ENCODE peak calls at places on chromosome 9, in seven cellular contexts. One of them, this sample, is unnamed.

GRCh38 chr9:90141723-90142122 is 500.9 kb downstream of the DIRAS2 start:
- DNase-seq in GM23338: peak
- DNase-seq in brain microvascular endothelial cell: no peak
- DNase-seq in body of pancreas: no peak
- DNase-seq in heart left ventricle: no peak
- DNase-seq in RWPE1: peak
- DNase-seq in uterus: no peak
- DNase-seq in this sample: no peak

GRCh38 chr9:104936291-104936690 is 8.3 kb upstream of the ABCA1 start:
- DNase-seq in GM23338: no peak
- DNase-seq in body of pancreas: no peak
- DNase-seq in brain microvascular endothelial cell: no peak
- DNase-seq in RWPE1: no peak
- DNase-seq in uterus: no peak
- DNase-seq in heart left ventricle: no peak
- DNase-seq in this sample: no peak

GRCh38 chr9:87270241-87271234 is 227.1 kb upstream of the DAPK1 start:
- DNase-seq in uterus: peak
- DNase-seq in brain microvascular endothelial cell: peak
- DNase-seq in GM23338: peak
- DNase-seq in body of pancreas: peak
- DNase-seq in RWPE1: no peak
- DNase-seq in heart left ventricle: no peak
- DNase-seq in this sample: peak

GRCh38 chr9:129863059-129863690 is 27.9 kb downstream of the USP20 start:
- DNase-seq in brain microvascular endothelial cell: peak
- DNase-seq in uterus: no peak
- DNase-seq in body of pancreas: no peak
- DNase-seq in GM23338: no peak
- DNase-seq in RWPE1: peak
- DNase-seq in heart left ventricle: no peak
- DNase-seq in this sample: no peak

GRCh38 chr9:35398651-35399335 is 91.1 kb upstream of the RUSC2 start:
- DNase-seq in heart left ventricle: no peak
- DNase-seq in RWPE1: no peak
- DNase-seq in uterus: no peak
- DNase-seq in brain microvascular endothelial cell: no peak
- DNase-seq in GM23338: no peak
- DNase-seq in body of pancreas: no peak
- DNase-seq in this sample: no peak

GRCh38 chr9:17315341-17315740 is 180.5 kb downstream of the CNTLN start:
- DNase-seq in RWPE1: no peak
- DNase-seq in body of pancreas: no peak
- DNase-seq in uterus: no peak
- DNase-seq in heart left ventricle: no peak
- DNase-seq in brain microvascular endothelial cell: no peak
- DNase-seq in GM23338: no peak
- DNase-seq in this sample: no peak

GRCh38 chr9:133558191-133559126 is 24.0 kb downstream of the ADAMTSL2 start:
- DNase-seq in uterus: peak
- DNase-seq in body of pancreas: no peak
- DNase-seq in heart left ventricle: peak
- DNase-seq in RWPE1: peak
- DNase-seq in GM23338: no peak
- DNase-seq in brain microvascular endothelial cell: peak
- DNase-seq in this sample: no peak

GRCh38 chr9:2260401-2261306 is 245.5 kb downstream of the SMARCA2 start:
- DNase-seq in heart left ventricle: no peak
- DNase-seq in body of pancreas: peak
- DNase-seq in brain microvascular endothelial cell: peak
- DNase-seq in uterus: no peak
- DNase-seq in GM23338: no peak
- DNase-seq in RWPE1: peak
- DNase-seq in this sample: no peak

GRCh38 chr9:114590328-114590727 is 2.8 kb downstream of the ATP6V1G1 start:
- DNase-seq in body of pancreas: no peak
- DNase-seq in GM23338: no peak
- DNase-seq in heart left ventricle: no peak
- DNase-seq in uterus: no peak
- DNase-seq in RWPE1: no peak
- DNase-seq in brain microvascular endothelial cell: no peak
- DNase-seq in this sample: no peak

GRCh38 chr9:114588671-114589526 is 1.3 kb downstream of the ATP6V1G1 start:
- DNase-seq in brain microvascular endothelial cell: peak
- DNase-seq in GM23338: peak
- DNase-seq in uterus: no peak
- DNase-seq in body of pancreas: no peak
- DNase-seq in RWPE1: peak
- DNase-seq in heart left ventricle: no peak
- DNase-seq in this sample: no peak

GRCh38 chr9:114594136-114594535 is 6.6 kb downstream of the ATP6V1G1 start:
- DNase-seq in body of pancreas: no peak
- DNase-seq in GM23338: no peak
- DNase-seq in uterus: no peak
- DNase-seq in RWPE1: no peak
- DNase-seq in brain microvascular endothelial cell: no peak
- DNase-seq in heart left ventricle: no peak
- DNase-seq in this sample: no peak

GRCh38 chr9:114591206-114591853 is 3.8 kb downstream of the ATP6V1G1 start:
- DNase-seq in GM23338: no peak
- DNase-seq in body of pancreas: no peak
- DNase-seq in RWPE1: no peak
- DNase-seq in heart left ventricle: no peak
- DNase-seq in uterus: no peak
- DNase-seq in brain microvascular endothelial cell: no peak
- DNase-seq in this sample: no peak

DNA sequence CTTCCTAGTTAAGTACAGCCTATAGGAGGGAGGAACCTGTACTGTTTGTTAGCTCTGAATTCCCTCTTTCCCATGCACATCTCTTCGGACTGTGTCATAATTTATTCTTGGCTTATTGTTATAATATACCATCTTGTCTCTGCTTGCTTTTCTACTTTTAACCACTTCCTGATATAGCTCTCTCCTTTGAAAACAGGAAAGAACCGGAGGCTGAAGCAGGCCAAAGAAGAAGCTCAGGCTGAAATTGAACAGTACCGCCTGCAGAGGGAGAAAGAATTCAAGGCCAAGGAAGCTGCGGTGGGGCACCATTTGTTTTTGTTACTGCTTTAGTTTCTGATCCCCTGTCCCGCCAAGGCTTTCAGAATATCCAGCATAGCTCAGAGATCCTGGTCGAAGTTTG is 4.8 kb downstream of the ATP6V1G1 start:
- DNase-seq in uterus: no peak
- DNase-seq in heart left ventricle: no peak
- DNase-seq in body of pancreas: no peak
- DNase-seq in GM23338: peak
- DNase-seq in brain microvascular endothelial cell: peak
- DNase-seq in RWPE1: peak
- DNase-seq in this sample: no peak
- H3K27ac ChIP-seq in uterus: peak
- H3K27ac ChIP-seq in heart left ventricle: peak
- H3K27ac ChIP-seq in body of pancreas: peak
- H3K27ac ChIP-seq in GM23338: no peak
- H3K27ac ChIP-seq in brain microvascular endothelial cell: peak
- H3K27ac ChIP-seq in RWPE1: no peak
- H3K27ac ChIP-seq in this sample: peak

GRCh38 chr9:71987471-71988371 is 72.7 kb downstream of the C9orf57 start:
- DNase-seq in RWPE1: no peak
- DNase-seq in uterus: no peak
- DNase-seq in body of pancreas: no peak
- DNase-seq in GM23338: no peak
- DNase-seq in heart left ventricle: no peak
- DNase-seq in brain microvascular endothelial cell: no peak
- DNase-seq in this sample: no peak

GRCh38 chr9:71986860-71987259 is 73.6 kb downstream of the C9orf57 start:
- DNase-seq in GM23338: no peak
- DNase-seq in RWPE1: no peak
- DNase-seq in heart left ventricle: no peak
- DNase-seq in uterus: no peak
- DNase-seq in brain microvascular endothelial cell: no peak
- DNase-seq in body of pancreas: no peak
- DNase-seq in this sample: no peak

GRCh38 chr9:71984388-71985069 is 73.1 kb downstream of the C9orf85 start:
- DNase-seq in RWPE1: peak
- DNase-seq in heart left ventricle: peak
- DNase-seq in body of pancreas: no peak
- DNase-seq in GM23338: peak
- DNase-seq in brain microvascular endothelial cell: peak
- DNase-seq in uterus: no peak
- DNase-seq in this sample: no peak

GRCh38 chr9:71981944-71982343 is 70.5 kb downstream of the C9orf85 start:
- DNase-seq in RWPE1: no peak
- DNase-seq in GM23338: no peak
- DNase-seq in uterus: no peak
- DNase-seq in body of pancreas: no peak
- DNase-seq in heart left ventricle: no peak
- DNase-seq in brain microvascular endothelial cell: no peak
- DNase-seq in this sample: no peak

GRCh38 chr9:71985070-71985956 is 73.9 kb downstream of the C9orf85 start:
- DNase-seq in GM23338: peak
- DNase-seq in RWPE1: no peak
- DNase-seq in body of pancreas: no peak
- DNase-seq in uterus: no peak
- DNase-seq in heart left ventricle: no peak
- DNase-seq in brain microvascular endothelial cell: no peak
- DNase-seq in this sample: no peak
- TF ChIP-seq CTCF in GM23338: peak
- TF ChIP-seq CTCF in RWPE1: no peak
- TF ChIP-seq CTCF in body of pancreas: no peak
- TF ChIP-seq CTCF in uterus: no peak
- TF ChIP-seq CTCF in heart left ventricle: no peak
- TF ChIP-seq CTCF in brain microvascular endothelial cell: no peak
- TF ChIP-seq CTCF in this sample: no peak

GRCh38 chr9:122076117-122076516 is 17.0 kb downstream of the TTLL11 start:
- DNase-seq in RWPE1: no peak
- DNase-seq in uterus: no peak
- DNase-seq in heart left ventricle: peak
- DNase-seq in brain microvascular endothelial cell: no peak
- DNase-seq in GM23338: no peak
- DNase-seq in body of pancreas: no peak
- DNase-seq in this sample: no peak

GRCh38 chr9:122071716-122072115 is 21.4 kb downstream of the TTLL11 start:
- DNase-seq in RWPE1: no peak
- DNase-seq in GM23338: no peak
- DNase-seq in brain microvascular endothelial cell: no peak
- DNase-seq in uterus: no peak
- DNase-seq in heart left ventricle: no peak
- DNase-seq in body of pancreas: no peak
- DNase-seq in this sample: no peak

GRCh38 chr9:122078557-122078956 is 14.6 kb downstream of the TTLL11 start:
- DNase-seq in body of pancreas: no peak
- DNase-seq in RWPE1: no peak
- DNase-seq in GM23338: no peak
- DNase-seq in brain microvascular endothelial cell: no peak
- DNase-seq in uterus: no peak
- DNase-seq in heart left ventricle: no peak
- DNase-seq in this sample: no peak

GRCh38 chr9:122076773-122077172 is 16.3 kb downstream of the TTLL11 start:
- DNase-seq in body of pancreas: no peak
- DNase-seq in uterus: no peak
- DNase-seq in brain microvascular endothelial cell: no peak
- DNase-seq in heart left ventricle: no peak
- DNase-seq in RWPE1: no peak
- DNase-seq in GM23338: no peak
- DNase-seq in this sample: no peak

DNA sequence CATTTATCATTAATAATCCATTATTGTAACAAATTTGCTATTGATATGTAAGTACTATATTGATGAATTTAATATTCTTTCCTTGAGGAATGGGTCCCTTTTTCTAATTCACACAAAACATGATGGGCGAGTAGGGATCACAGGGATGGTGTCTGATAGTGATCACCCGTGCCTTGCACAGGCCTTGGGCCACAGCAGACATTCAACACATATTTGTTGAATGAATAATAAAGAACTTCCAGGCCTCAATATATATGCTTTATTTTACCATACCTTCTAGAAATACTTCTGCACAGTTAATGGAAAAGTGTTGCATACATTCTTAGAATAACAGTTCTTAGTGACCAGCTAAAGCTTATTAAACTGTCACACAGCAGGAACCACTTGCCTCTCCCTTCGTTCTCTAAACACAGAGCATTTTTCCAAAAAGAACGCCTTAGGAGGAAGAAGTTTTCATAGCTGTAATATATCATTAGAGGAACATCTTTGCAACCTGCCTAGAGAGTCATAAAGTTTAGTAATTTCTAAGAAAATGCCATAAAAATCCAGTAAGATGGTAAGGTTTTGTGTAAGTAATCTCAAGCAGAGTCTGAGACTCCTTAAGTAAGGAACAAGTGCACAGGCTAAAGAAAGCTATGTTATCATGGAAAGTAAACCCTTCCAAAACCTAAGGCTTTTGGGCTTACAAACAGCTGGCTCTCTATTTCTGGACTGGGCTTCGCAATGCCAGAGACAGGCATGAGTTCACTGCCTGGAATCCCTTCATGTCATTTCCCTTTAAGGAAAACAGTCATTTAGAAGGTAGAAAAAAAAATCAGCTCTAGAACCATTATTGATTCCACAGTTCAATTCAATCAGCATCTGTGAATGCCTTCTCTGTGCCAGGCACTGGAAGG is 17.7 kb downstream of the TTLL11 start:
- DNase-seq in body of pancreas: no peak
- DNase-seq in RWPE1: no peak
- DNase-seq in uterus: no peak
- DNase-seq in GM23338: no peak
- DNase-seq in brain microvascular endothelial cell: peak
- DNase-seq in heart left ventricle: no peak
- DNase-seq in this sample: no peak
- H3K27ac ChIP-seq in body of pancreas: no peak
- H3K27ac ChIP-seq in RWPE1: no peak
- H3K27ac ChIP-seq in uterus: peak
- H3K27ac ChIP-seq in GM23338: no peak
- H3K27ac ChIP-seq in brain microvascular endothelial cell: no peak
- H3K27ac ChIP-seq in heart left ventricle: no peak
- H3K27ac ChIP-seq in this sample: peak

DNA sequence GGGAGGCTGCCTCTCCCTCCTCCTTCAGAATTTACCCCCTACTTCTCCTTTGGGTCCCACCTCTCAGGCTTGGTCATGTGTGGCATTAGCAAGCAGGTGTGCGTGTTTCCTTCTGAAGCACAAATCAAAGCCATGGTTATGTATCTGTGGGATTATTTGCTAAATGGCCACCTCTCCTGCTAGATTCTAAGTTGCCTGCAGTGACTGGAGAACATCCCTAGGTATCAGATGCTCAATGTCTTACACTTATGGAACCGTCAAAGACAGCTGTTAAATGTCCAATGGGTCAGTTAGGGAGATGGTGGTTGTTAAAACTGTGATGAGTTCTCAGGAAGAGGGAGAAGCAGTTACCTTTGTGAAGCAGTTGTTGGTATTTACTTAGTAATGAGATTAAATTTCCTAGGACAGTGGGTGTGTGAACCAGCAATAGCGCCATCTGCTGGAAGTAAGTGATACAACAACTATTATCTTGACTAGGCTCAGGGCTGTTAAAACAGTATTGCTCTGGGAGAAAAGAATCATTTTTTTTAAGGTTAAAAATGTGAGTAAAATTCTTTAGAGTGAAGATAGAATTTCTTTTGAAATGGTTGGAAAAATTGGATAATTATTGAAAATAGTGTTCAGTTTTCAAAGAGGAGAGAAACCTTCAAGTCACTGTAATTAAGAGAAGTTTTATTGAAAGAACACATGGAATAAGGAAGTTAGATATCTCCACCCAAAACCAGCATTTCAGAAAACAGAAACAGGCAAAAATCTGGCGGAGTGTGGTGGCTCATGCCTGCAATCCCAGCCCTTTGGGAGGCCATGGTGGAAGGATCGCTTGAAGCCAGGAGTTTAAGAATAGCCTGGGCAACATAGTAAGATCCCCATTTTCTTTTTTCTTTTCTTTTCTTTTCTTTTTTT is 71.3 kb downstream of the TMC1 start:
- DNase-seq in RWPE1: peak
- DNase-seq in body of pancreas: peak
- DNase-seq in brain microvascular endothelial cell: peak
- DNase-seq in GM23338: peak
- DNase-seq in uterus: peak
- DNase-seq in heart left ventricle: no peak
- DNase-seq in this sample: no peak
- TF ChIP-seq CTCF in RWPE1: peak
- TF ChIP-seq CTCF in body of pancreas: peak
- TF ChIP-seq CTCF in brain microvascular endothelial cell: peak
- TF ChIP-seq CTCF in GM23338: peak
- TF ChIP-seq CTCF in uterus: peak
- TF ChIP-seq CTCF in heart left ventricle: peak
- TF ChIP-seq CTCF in this sample: peak